ENCODE peak calls at places on chromosome 10, in nine cellular contexts. L is thoracic aorta; K is BE2C; Y is kidney; M is effector memory CD4-positive, alpha-beta T cell; B is spleen; X is ascending aorta; P is psoas muscle; D is cardiac muscle cell. O is an unnamed sample.
A peak's percentile ranks its signal among the peaks of the same experiment; 100 is the strongest.

GRCh38 chr10:70324341-70324861 is 40.6 kb upstream of the NPFFR1 start:
- DNase-seq in L (no peak), K (no peak), Y (peak; percentile 71), M (no peak), B (no peak), X (no peak), P (peak; percentile 71), D (peak; percentile 73), O (no peak)

GRCh38 chr10:63554666-63555065 is 33.5 kb downstream of the REEP3 start:
- DNase-seq in L (no peak), K (no peak), Y (no peak), M (peak; percentile 18), B (peak; percentile 87), X (no peak), P (no peak), D (no peak), O (no peak)

GRCh38 chr10:48285710-48286109 is 11.2 kb upstream of the FRMPD2 start:
- DNase-seq in L (no peak), K (no peak), Y (no peak), M (no peak), B (no peak), X (no peak), P (no peak), D (no peak), O (no peak)

GRCh38 chr10:62019685-62020361 is 118.3 kb downstream of the ARID5B start:
- DNase-seq in L (no peak), K (no peak), Y (no peak), M (no peak), B (no peak), X (no peak), P (no peak), D (no peak), O (no peak)

GRCh38 chr10:66795871-66796270 is 130.0 kb upstream of the LRRTM3 start:
- DNase-seq in L (no peak), K (no peak), Y (no peak), M (no peak), B (no peak), X (no peak), P (no peak), D (no peak), O (no peak)

GRCh38 chr10:12221323-12222298 is 25.6 kb downstream of the CDC123 start:
- DNase-seq in L (no peak), K (peak; percentile 31), Y (no peak), M (no peak), B (no peak), X (no peak), P (no peak), D (no peak), O (no peak)

GRCh38 chr10:52818019-52818418 is 45.4 kb upstream of the MBL2 start:
- DNase-seq in L (no peak), K (no peak), Y (no peak), M (no peak), B (no peak), X (no peak), P (no peak), D (peak; percentile 64), O (no peak)

GRCh38 chr10:111084346-111085255 is 7.8 kb downstream of the ADRA2A start:
- DNase-seq in L (no peak), K (no peak), Y (no peak), M (no peak), B (no peak), X (no peak), P (no peak), D (no peak), O (no peak)

GRCh38 chr10:73601486-73601921 is 10.4 kb upstream of the USP54 start:
- DNase-seq in L (no peak), K (no peak), Y (no peak), M (no peak), B (no peak), X (no peak), P (no peak), D (peak; percentile 15), O (peak; percentile 88)

GRCh38 chr10:82934429-82934828 is 1059.4 kb downstream of the NRG3 start:
- DNase-seq in L (no peak), K (peak; percentile 13), Y (no peak), M (no peak), B (no peak), X (no peak), P (no peak), D (peak; percentile 7), O (no peak)

GRCh38 chr10:45425628-45426563 is 51.9 kb downstream of the ALOX5 start:
- DNase-seq in L (no peak), K (no peak), Y (no peak), M (no peak), B (peak; percentile 69), X (no peak), P (no peak), D (no peak), O (no peak)

GRCh38 chr10:4151466-4151865 is 366.5 kb upstream of the KLF6 start:
- DNase-seq in L (no peak), K (no peak), Y (no peak), M (no peak), B (no peak), X (no peak), P (no peak), D (peak; percentile 13), O (no peak)

GRCh38 chr10:20276127-20276979 is 460.1 kb downstream of the PLXDC2 start:
- DNase-seq in L (no peak), K (peak; percentile 44), Y (no peak), M (no peak), B (no peak), X (no peak), P (no peak), D (no peak), O (no peak)

GRCh38 chr10:24344279-24344678 is 135.3 kb downstream of the KIAA1217 start:
- DNase-seq in L (no peak), K (no peak), Y (no peak), M (no peak), B (no peak), X (no peak), P (no peak), D (no peak), O (no peak)

GRCh38 chr10:31368724-31369123 is 49.7 kb downstream of the ZEB1 start:
- DNase-seq in L (no peak), K (no peak), Y (no peak), M (no peak), B (no peak), X (no peak), P (no peak), D (no peak), O (no peak)

GRCh38 chr10:124090630-124091209 is 2.7 kb downstream of the CHST15 start:
- DNase-seq in L (no peak), K (no peak), Y (no peak), M (no peak), B (no peak), X (no peak), P (no peak), D (no peak), O (peak; percentile 47)

GRCh38 chr10:124088944-124089343 is 4.5 kb downstream of the CHST15 start:
- DNase-seq in L (no peak), K (no peak), Y (no peak), M (no peak), B (no peak), X (no peak), P (no peak), D (no peak), O (no peak)

GRCh38 chr10:124087672-124088634 is 5.4 kb downstream of the CHST15 start:
- DNase-seq in L (no peak), K (peak; percentile 70), Y (no peak), M (no peak), B (no peak), X (no peak), P (no peak), D (no peak), O (no peak)

GRCh38 chr10:124091646-124092269 is 1.6 kb downstream of the CHST15 start:
- DNase-seq in L (no peak), K (peak; percentile 29), Y (peak; percentile 86), M (no peak), B (peak; percentile 90), X (no peak), P (peak; percentile 75), D (peak; percentile 23), O (no peak)

DNA sequence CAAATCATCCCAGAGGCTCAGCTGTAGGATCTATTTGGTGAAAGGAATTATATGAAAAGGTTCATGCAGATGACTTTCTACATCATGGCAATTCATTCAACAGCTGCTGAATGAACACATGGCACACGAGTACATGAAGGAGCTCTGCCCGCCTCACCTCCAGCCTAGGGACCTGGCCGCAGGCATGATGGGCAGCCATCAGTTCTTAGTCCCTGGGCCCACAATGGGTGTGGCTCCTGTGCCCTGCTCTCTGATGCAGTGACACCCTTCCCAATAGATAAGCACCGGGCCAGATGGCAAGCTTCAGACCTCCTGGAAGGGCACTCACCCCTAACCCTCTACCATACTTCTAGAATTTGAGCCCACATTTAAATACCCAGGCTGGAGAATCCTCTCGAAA is 3.5 kb downstream of the CHST15 start:
- DNase-seq in L (no peak), K (no peak), Y (no peak), M (no peak), B (peak; percentile 72), X (no peak), P (no peak), D (no peak), O (no peak)
- H3K4me1 ChIP-seq in L (peaks cover 3% of the 10 kb centered on the region), K (peaks cover 35% of the 10 kb centered on the region), Y (no peaks in the 10 kb centered on the region), M (peaks cover 4% of the 10 kb centered on the region), B (peaks cover 98% of the 10 kb centered on the region), X (no peaks in the 10 kb centered on the region), P (peaks cover 32% of the 10 kb centered on the region), D (no peaks in the 10 kb centered on the region), O (no peaks in the 10 kb centered on the region)

DNA sequence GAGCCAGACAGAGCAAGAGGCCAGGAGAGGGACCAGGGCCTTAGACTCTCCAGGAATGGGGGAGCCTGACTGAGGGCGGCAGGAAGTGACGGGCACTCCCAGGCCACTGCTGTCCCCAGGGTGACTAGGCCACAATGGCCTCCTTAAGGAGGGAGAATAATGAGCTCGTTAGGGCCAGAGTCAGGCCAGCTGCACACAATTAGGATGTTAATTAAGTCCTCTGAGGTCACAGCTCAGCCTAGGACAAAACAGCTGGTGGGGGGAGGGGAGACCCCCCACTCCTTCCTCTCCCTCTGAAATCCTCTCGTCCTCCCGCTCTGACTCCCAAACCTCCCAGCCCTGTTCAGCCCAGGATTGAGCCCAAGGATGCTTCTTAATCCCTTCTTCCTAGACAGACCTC is 143.0 kb downstream of the NEURL1 start:
- DNase-seq in L (no peak), K (no peak), Y (peak; percentile 81), M (no peak), B (no peak), X (no peak), P (no peak), D (no peak), O (no peak)
- H3K4me1 ChIP-seq in L (peaks cover 31% of the 10 kb centered on the region), K (peaks cover 7% of the 10 kb centered on the region), Y (no peaks in the 10 kb centered on the region), M (no peaks in the 10 kb centered on the region), B (peaks cover 46% of the 10 kb centered on the region), X (peaks cover 24% of the 10 kb centered on the region), P (peaks cover 64% of the 10 kb centered on the region), D (no peaks in the 10 kb centered on the region), O (peaks cover 5% of the 10 kb centered on the region)

GRCh38 chr10:97334370-97335175 is at the start of gene FRAT2:
- DNase-seq in L (peak; percentile 58), K (peak; percentile 88), Y (peak; percentile 97), M (peak; percentile 75), B (peak; percentile 97), X (peak; percentile 61), P (peak; percentile 96), D (peak; percentile 94), O (peak; percentile 91)
- H3K4me1 ChIP-seq in L (peaks cover 30% of the 10 kb centered on the region), K (peaks cover 4% of the 10 kb centered on the region), Y (peaks cover 8% of the 10 kb centered on the region), M (peaks cover 29% of the 10 kb centered on the region), B (peaks cover 64% of the 10 kb centered on the region), X (peaks cover 6% of the 10 kb centered on the region), P (peaks cover 16% of the 10 kb centered on the region), D (peaks cover 24% of the 10 kb centered on the region), O (peaks cover 9% of the 10 kb centered on the region)

DNA sequence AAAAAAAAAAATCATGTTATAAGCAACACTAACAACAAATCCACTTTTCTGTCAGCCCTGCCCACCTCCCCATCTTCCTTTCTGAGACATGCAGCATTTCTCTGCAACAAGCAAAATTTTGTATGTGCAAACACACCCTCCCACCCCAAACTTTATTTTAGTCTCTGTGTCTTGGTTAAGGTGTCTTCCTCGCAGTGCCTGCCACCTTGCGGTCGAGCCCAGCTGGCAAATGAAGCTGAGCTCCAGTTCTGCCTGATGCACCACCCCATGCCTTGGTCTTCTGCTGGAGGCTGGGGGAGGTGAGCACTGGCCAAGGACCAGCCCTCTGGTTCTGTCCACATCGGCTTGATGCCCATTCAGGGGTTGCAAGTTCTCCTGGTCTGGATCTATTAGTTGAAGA is 206.3 kb downstream of the MGMT start:
- DNase-seq in L (no peak), K (no peak), Y (no peak), M (no peak), B (no peak), X (no peak), P (no peak), D (no peak), O (no peak)
- H3K4me1 ChIP-seq in L (no peaks in the 10 kb centered on the region), K (no peaks in the 10 kb centered on the region), Y (no peaks in the 10 kb centered on the region), M (no peaks in the 10 kb centered on the region), B (no peaks in the 10 kb centered on the region), X (no peaks in the 10 kb centered on the region), P (no peaks in the 10 kb centered on the region), D (peaks cover 15% of the 10 kb centered on the region), O (no peaks in the 10 kb centered on the region)